ENCODE peak calls at places on chromosomes 3 and 15, in ten cellular contexts. One of them, this sample, is unnamed.

GRCh38 chr3:55868347-55868746 is 381.2 kb upstream of the WNT5A start:
- DNase-seq in hepatocyte: no peak
- DNase-seq in fibroblast of lung: no peak
- DNase-seq in IMR-90: no peak
- DNase-seq in AG10803: no peak
- DNase-seq in GM23338: peak
- DNase-seq in epithelial cell of esophagus: no peak
- DNase-seq in coronary artery: no peak
- DNase-seq in GM12864: no peak
- DNase-seq in fibroblast of the aortic adventitia: no peak
- DNase-seq in this sample: no peak

GRCh38 chr3:9014189-9014588 is 50.9 kb upstream of the RAD18 start:
- DNase-seq in hepatocyte: peak
- DNase-seq in fibroblast of lung: peak
- DNase-seq in IMR-90: peak
- DNase-seq in AG10803: peak
- DNase-seq in GM23338: no peak
- DNase-seq in epithelial cell of esophagus: no peak
- DNase-seq in coronary artery: no peak
- DNase-seq in GM12864: no peak
- DNase-seq in fibroblast of the aortic adventitia: peak
- DNase-seq in this sample: peak

GRCh38 chr15:64072812-64073211 is 20.8 kb downstream of the CIAO2A start:
- DNase-seq in hepatocyte: peak
- DNase-seq in fibroblast of lung: no peak
- DNase-seq in IMR-90: no peak
- DNase-seq in AG10803: no peak
- DNase-seq in GM23338: no peak
- DNase-seq in epithelial cell of esophagus: no peak
- DNase-seq in coronary artery: no peak
- DNase-seq in GM12864: no peak
- DNase-seq in fibroblast of the aortic adventitia: no peak
- DNase-seq in this sample: no peak

GRCh38 chr3:84292113-84292512 is 666.7 kb upstream of the CADM2 start:
- DNase-seq in hepatocyte: no peak
- DNase-seq in fibroblast of lung: no peak
- DNase-seq in IMR-90: no peak
- DNase-seq in AG10803: no peak
- DNase-seq in GM23338: no peak
- DNase-seq in epithelial cell of esophagus: no peak
- DNase-seq in coronary artery: no peak
- DNase-seq in GM12864: no peak
- DNase-seq in fibroblast of the aortic adventitia: no peak
- DNase-seq in this sample: no peak

GRCh38 chr3:150412599-150413069 is 4.5 kb downstream of the TSC22D2 start:
- DNase-seq in hepatocyte: peak
- DNase-seq in fibroblast of lung: peak
- DNase-seq in IMR-90: peak
- DNase-seq in AG10803: peak
- DNase-seq in GM23338: no peak
- DNase-seq in epithelial cell of esophagus: peak
- DNase-seq in coronary artery: no peak
- DNase-seq in GM12864: no peak
- DNase-seq in fibroblast of the aortic adventitia: peak
- DNase-seq in this sample: peak

GRCh38 chr3:187750041-187750512 is 4.8 kb upstream of the BCL6 start:
- DNase-seq in hepatocyte: peak
- DNase-seq in fibroblast of lung: peak
- DNase-seq in IMR-90: peak
- DNase-seq in AG10803: no peak
- DNase-seq in GM23338: peak
- DNase-seq in epithelial cell of esophagus: peak
- DNase-seq in coronary artery: no peak
- DNase-seq in GM12864: no peak
- DNase-seq in fibroblast of the aortic adventitia: no peak
- DNase-seq in this sample: peak

GRCh38 chr3:179957264-179957845 is 79.4 kb downstream of the PEX5L start:
- DNase-seq in hepatocyte: no peak
- DNase-seq in fibroblast of lung: no peak
- DNase-seq in IMR-90: no peak
- DNase-seq in AG10803: no peak
- DNase-seq in GM23338: no peak
- DNase-seq in epithelial cell of esophagus: no peak
- DNase-seq in coronary artery: no peak
- DNase-seq in GM12864: no peak
- DNase-seq in fibroblast of the aortic adventitia: no peak
- DNase-seq in this sample: no peak

GRCh38 chr15:92391640-92392039 is 2.0 kb upstream of the ST8SIA2 start:
- DNase-seq in hepatocyte: peak
- DNase-seq in fibroblast of lung: peak
- DNase-seq in IMR-90: peak
- DNase-seq in AG10803: peak
- DNase-seq in GM23338: peak
- DNase-seq in epithelial cell of esophagus: peak
- DNase-seq in coronary artery: no peak
- DNase-seq in GM12864: peak
- DNase-seq in fibroblast of the aortic adventitia: peak
- DNase-seq in this sample: peak

GRCh38 chr3:171809513-171810277 is 588 bp downstream of the PLD1 start:
- DNase-seq in hepatocyte: peak
- DNase-seq in fibroblast of lung: peak
- DNase-seq in IMR-90: peak
- DNase-seq in AG10803: peak
- DNase-seq in GM23338: peak
- DNase-seq in epithelial cell of esophagus: peak
- DNase-seq in coronary artery: peak
- DNase-seq in GM12864: no peak
- DNase-seq in fibroblast of the aortic adventitia: peak
- DNase-seq in this sample: peak

GRCh38 chr3:171811913-171812321 is 1.6 kb upstream of the PLD1 start:
- DNase-seq in hepatocyte: peak
- DNase-seq in fibroblast of lung: peak
- DNase-seq in IMR-90: peak
- DNase-seq in AG10803: peak
- DNase-seq in GM23338: no peak
- DNase-seq in epithelial cell of esophagus: peak
- DNase-seq in coronary artery: no peak
- DNase-seq in GM12864: no peak
- DNase-seq in fibroblast of the aortic adventitia: peak
- DNase-seq in this sample: peak

GRCh38 chr3:171812811-171813210 is 2.5 kb upstream of the PLD1 start:
- DNase-seq in hepatocyte: no peak
- DNase-seq in fibroblast of lung: peak
- DNase-seq in IMR-90: no peak
- DNase-seq in AG10803: no peak
- DNase-seq in GM23338: no peak
- DNase-seq in epithelial cell of esophagus: no peak
- DNase-seq in coronary artery: no peak
- DNase-seq in GM12864: no peak
- DNase-seq in fibroblast of the aortic adventitia: peak
- DNase-seq in this sample: peak

GRCh38 chr3:171810278-171811058 is at the start of gene PLD1:
- DNase-seq in hepatocyte: peak
- DNase-seq in fibroblast of lung: peak
- DNase-seq in IMR-90: peak
- DNase-seq in AG10803: peak
- DNase-seq in GM23338: peak
- DNase-seq in epithelial cell of esophagus: peak
- DNase-seq in coronary artery: no peak
- DNase-seq in GM12864: no peak
- DNase-seq in fibroblast of the aortic adventitia: peak
- DNase-seq in this sample: peak

GRCh38 chr3:171811059-171811912 is 1.0 kb upstream of the PLD1 start:
- DNase-seq in hepatocyte: peak
- DNase-seq in fibroblast of lung: peak
- DNase-seq in IMR-90: peak
- DNase-seq in AG10803: peak
- DNase-seq in GM23338: no peak
- DNase-seq in epithelial cell of esophagus: peak
- DNase-seq in coronary artery: no peak
- DNase-seq in GM12864: no peak
- DNase-seq in fibroblast of the aortic adventitia: peak
- DNase-seq in this sample: peak
- H3K4me3 ChIP-seq in hepatocyte: peak
- H3K4me3 ChIP-seq in fibroblast of lung: no peak
- H3K4me3 ChIP-seq in IMR-90: peak
- H3K4me3 ChIP-seq in AG10803: peak
- H3K4me3 ChIP-seq in GM23338: peak
- H3K4me3 ChIP-seq in epithelial cell of esophagus: peak
- H3K4me3 ChIP-seq in coronary artery: peak
- H3K4me3 ChIP-seq in GM12864: no peak
- H3K4me3 ChIP-seq in fibroblast of the aortic adventitia: peak
- H3K4me3 ChIP-seq in this sample: peak

DNA sequence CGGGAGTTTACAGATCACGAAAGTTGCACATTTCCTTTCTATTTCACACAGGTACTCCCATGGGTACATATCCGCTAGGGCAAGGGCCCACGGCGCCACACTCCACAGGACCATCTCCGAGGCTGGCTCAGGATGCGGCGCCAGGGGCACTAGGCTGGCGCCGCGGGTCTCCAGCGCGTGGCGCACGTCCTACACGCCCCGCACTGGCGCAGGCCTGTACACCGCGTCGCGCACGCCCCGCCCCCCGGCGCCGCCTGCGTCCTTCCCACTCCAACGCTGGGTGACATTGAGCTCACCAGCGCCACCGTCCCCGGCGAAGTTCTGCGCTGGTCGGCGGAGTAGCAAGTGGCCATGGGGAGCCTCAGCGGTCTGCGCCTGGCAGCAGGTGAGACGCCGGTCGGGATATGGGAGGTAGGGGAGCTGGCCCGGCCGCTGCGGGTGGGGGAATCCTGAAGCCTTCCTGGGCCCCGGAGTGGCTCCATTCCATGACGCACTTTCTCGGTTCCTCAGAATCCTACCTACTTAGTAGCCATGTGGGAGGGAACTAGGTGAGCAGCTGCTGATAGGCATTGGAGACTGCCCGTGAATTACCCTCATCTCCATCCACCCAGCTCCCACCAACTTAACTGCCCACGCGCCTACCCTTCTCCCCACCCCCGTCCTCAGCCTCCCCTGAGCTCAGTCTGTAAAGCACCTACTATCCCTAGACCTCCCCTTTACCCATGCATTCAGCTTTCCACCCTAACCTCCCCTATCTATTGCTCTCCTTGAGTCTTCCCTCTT is at the start of gene FAM162A:
- DNase-seq in hepatocyte: peak
- DNase-seq in fibroblast of lung: peak
- DNase-seq in IMR-90: peak
- DNase-seq in AG10803: peak
- DNase-seq in GM23338: peak
- DNase-seq in epithelial cell of esophagus: peak
- DNase-seq in coronary artery: peak
- DNase-seq in GM12864: peak
- DNase-seq in fibroblast of the aortic adventitia: peak
- DNase-seq in this sample: peak
- TF ChIP-seq CTCF in hepatocyte: peak
- TF ChIP-seq CTCF in fibroblast of lung: peak
- TF ChIP-seq CTCF in IMR-90: peak
- TF ChIP-seq CTCF in AG10803: peak
- TF ChIP-seq CTCF in GM23338: peak
- TF ChIP-seq CTCF in epithelial cell of esophagus: peak
- TF ChIP-seq CTCF in coronary artery: peak
- TF ChIP-seq CTCF in GM12864: peak
- TF ChIP-seq CTCF in fibroblast of the aortic adventitia: peak
- TF ChIP-seq CTCF in this sample: peak

GRCh38 chr15:55196458-55197361 is at the start of gene RSL24D1:
- DNase-seq in hepatocyte: peak
- DNase-seq in fibroblast of lung: peak
- DNase-seq in IMR-90: peak
- DNase-seq in AG10803: peak
- DNase-seq in GM23338: peak
- DNase-seq in epithelial cell of esophagus: peak
- DNase-seq in coronary artery: peak
- DNase-seq in GM12864: peak
- DNase-seq in fibroblast of the aortic adventitia: peak
- DNase-seq in this sample: peak

GRCh38 chr15:55197362-55197705 is 593 bp upstream of the RSL24D1 start:
- DNase-seq in hepatocyte: no peak
- DNase-seq in fibroblast of lung: no peak
- DNase-seq in IMR-90: no peak
- DNase-seq in AG10803: no peak
- DNase-seq in GM23338: peak
- DNase-seq in epithelial cell of esophagus: no peak
- DNase-seq in coronary artery: no peak
- DNase-seq in GM12864: peak
- DNase-seq in fibroblast of the aortic adventitia: no peak
- DNase-seq in this sample: no peak

GRCh38 chr15:55197719-55198118 is 978 bp upstream of the RSL24D1 start:
- DNase-seq in hepatocyte: no peak
- DNase-seq in fibroblast of lung: no peak
- DNase-seq in IMR-90: no peak
- DNase-seq in AG10803: no peak
- DNase-seq in GM23338: no peak
- DNase-seq in epithelial cell of esophagus: no peak
- DNase-seq in coronary artery: no peak
- DNase-seq in GM12864: no peak
- DNase-seq in fibroblast of the aortic adventitia: no peak
- DNase-seq in this sample: no peak

GRCh38 chr15:55196011-55196410 is 730 bp downstream of the RSL24D1 start:
- DNase-seq in hepatocyte: no peak
- DNase-seq in fibroblast of lung: peak
- DNase-seq in IMR-90: peak
- DNase-seq in AG10803: no peak
- DNase-seq in GM23338: no peak
- DNase-seq in epithelial cell of esophagus: peak
- DNase-seq in coronary artery: no peak
- DNase-seq in GM12864: no peak
- DNase-seq in fibroblast of the aortic adventitia: peak
- DNase-seq in this sample: peak

GRCh38 chr15:55194246-55194645 is 2.5 kb downstream of the RSL24D1 start:
- DNase-seq in hepatocyte: no peak
- DNase-seq in fibroblast of lung: peak
- DNase-seq in IMR-90: peak
- DNase-seq in AG10803: no peak
- DNase-seq in GM23338: no peak
- DNase-seq in epithelial cell of esophagus: peak
- DNase-seq in coronary artery: no peak
- DNase-seq in GM12864: no peak
- DNase-seq in fibroblast of the aortic adventitia: no peak
- DNase-seq in this sample: peak
- H3K4me3 ChIP-seq in hepatocyte: no peak
- H3K4me3 ChIP-seq in fibroblast of lung: no peak
- H3K4me3 ChIP-seq in IMR-90: no peak
- H3K4me3 ChIP-seq in AG10803: no peak
- H3K4me3 ChIP-seq in GM23338: peak
- H3K4me3 ChIP-seq in epithelial cell of esophagus: no peak
- H3K4me3 ChIP-seq in coronary artery: no peak
- H3K4me3 ChIP-seq in GM12864: no peak
- H3K4me3 ChIP-seq in fibroblast of the aortic adventitia: no peak
- H3K4me3 ChIP-seq in this sample: peak

DNA sequence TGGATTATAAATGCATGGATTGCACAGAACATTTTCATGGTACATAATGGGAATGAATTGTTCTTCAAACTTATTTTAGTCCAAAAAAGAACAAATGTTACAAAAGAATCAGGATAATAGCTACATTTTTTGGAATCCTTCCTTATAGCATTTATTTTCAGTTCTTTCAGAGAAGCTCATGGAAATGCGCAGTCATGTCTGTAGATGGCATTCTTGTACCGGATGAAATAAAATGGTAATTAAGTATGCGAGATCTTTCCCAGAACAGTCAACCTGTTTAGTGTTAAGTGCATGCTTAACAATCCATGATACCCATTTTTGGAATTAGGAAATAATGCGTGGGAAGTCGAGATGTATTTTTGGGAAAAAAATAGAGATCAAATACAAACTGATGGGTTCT is 38.2 kb upstream of the GOLGA8B start:
- DNase-seq in hepatocyte: no peak
- DNase-seq in fibroblast of lung: peak
- DNase-seq in IMR-90: peak
- DNase-seq in AG10803: peak
- DNase-seq in GM23338: no peak
- DNase-seq in epithelial cell of esophagus: peak
- DNase-seq in coronary artery: no peak
- DNase-seq in GM12864: no peak
- DNase-seq in fibroblast of the aortic adventitia: peak
- DNase-seq in this sample: peak
- TF ChIP-seq CTCF in hepatocyte: peak
- TF ChIP-seq CTCF in fibroblast of lung: peak
- TF ChIP-seq CTCF in IMR-90: peak
- TF ChIP-seq CTCF in AG10803: peak
- TF ChIP-seq CTCF in GM23338: no peak
- TF ChIP-seq CTCF in epithelial cell of esophagus: peak
- TF ChIP-seq CTCF in coronary artery: no peak
- TF ChIP-seq CTCF in GM12864: no peak
- TF ChIP-seq CTCF in fibroblast of the aortic adventitia: peak
- TF ChIP-seq CTCF in this sample: peak